ENCODE peak calls at places on chromosome 7, in seven cellular contexts. M, F, T, Q, P, K and Y are unnamed samples. For H3K4me1, the result is how much of the 10 kb centered on the place peaks cover.

GRCh38 chr7:22356010-22356854 is 722 bp downstream of the RAPGEF5 start:
- DNase-seq in M (no peak), F (no peak), T (no peak), Q (peak), P (no peak), K (no peak), Y (peak)

GRCh38 chr7:78675511-78675910 is 778.0 kb downstream of the MAGI2 start:
- DNase-seq in M (no peak), F (no peak), T (no peak), Q (no peak), P (no peak), K (peak), Y (no peak)

GRCh38 chr7:154729056-154729455 is 273.9 kb downstream of the PAXIP1 start:
- DNase-seq in M (no peak), F (no peak), T (no peak), Q (no peak), P (no peak), K (no peak), Y (no peak)

GRCh38 chr7:44080118-44080517 is 2.2 kb downstream of the POLM start:
- DNase-seq in M (no peak), F (no peak), T (no peak), Q (no peak), P (no peak), K (no peak), Y (no peak)

GRCh38 chr7:918441-919113 is 35.9 kb downstream of the ADAP1 start:
- DNase-seq in M (no peak), F (no peak), T (no peak), Q (peak), P (no peak), K (no peak), Y (peak)

GRCh38 chr7:114414151-114415053 is at the start of gene FOXP2:
- DNase-seq in M (no peak), F (peak), T (no peak), Q (no peak), P (no peak), K (peak), Y (no peak)

GRCh38 chr7:12524794-12525386 is 45.6 kb upstream of the SCIN start:
- DNase-seq in M (no peak), F (no peak), T (peak), Q (no peak), P (no peak), K (peak), Y (no peak)

GRCh38 chr7:51679358-51679757 is 362.7 kb upstream of the COBL start:
- DNase-seq in M (no peak), F (no peak), T (no peak), Q (no peak), P (no peak), K (no peak), Y (no peak)

GRCh38 chr7:154853727-154854095 is 149.2 kb downstream of the PAXIP1 start:
- DNase-seq in M (no peak), F (no peak), T (no peak), Q (no peak), P (no peak), K (no peak), Y (no peak)

GRCh38 chr7:44264221-44264956 is 61.0 kb downstream of the CAMK2B start:
- DNase-seq in M (no peak), F (no peak), T (no peak), Q (no peak), P (no peak), K (no peak), Y (peak)

GRCh38 chr7:74443591-74444365 is 9.9 kb upstream of the GTF2IRD1 start:
- DNase-seq in M (no peak), F (no peak), T (no peak), Q (no peak), P (no peak), K (no peak), Y (no peak)

GRCh38 chr7:101867265-101867664 is 49.8 kb downstream of the CUX1 start:
- DNase-seq in M (no peak), F (no peak), T (no peak), Q (no peak), P (no peak), K (no peak), Y (no peak)

GRCh38 chr7:63071920-63072319 is 926.7 kb upstream of the ZNF722 start:
- DNase-seq in M (no peak), F (no peak), T (no peak), Q (no peak), P (no peak), K (no peak), Y (no peak)

GRCh38 chr7:31336202-31337035 is 4.1 kb downstream of the NEUROD6 start:
- DNase-seq in M (no peak), F (no peak), T (no peak), Q (no peak), P (no peak), K (no peak), Y (no peak)

GRCh38 chr7:4771737-4772136 is 3.7 kb upstream of the AP5Z1 start:
- DNase-seq in M (no peak), F (no peak), T (no peak), Q (no peak), P (no peak), K (no peak), Y (no peak)

GRCh38 chr7:22601028-22601795 is 101.2 kb upstream of the STEAP1B start:
- DNase-seq in M (no peak), F (no peak), T (no peak), Q (no peak), P (no peak), K (no peak), Y (no peak)

GRCh38 chr7:2170576-2171521 is 61.9 kb downstream of the MAD1L1 start:
- DNase-seq in M (no peak), F (no peak), T (no peak), Q (no peak), P (no peak), K (no peak), Y (no peak)

GRCh38 chr7:47034180-47034579 is 547.7 kb downstream of the TNS3 start:
- DNase-seq in M (no peak), F (no peak), T (no peak), Q (no peak), P (no peak), K (no peak), Y (no peak)

GRCh38 chr7:33459340-33459751 is 330.0 kb downstream of the BBS9 start:
- DNase-seq in M (no peak), F (no peak), T (no peak), Q (no peak), P (no peak), K (peak), Y (no peak)

GRCh38 chr7:21767300-21767900 is 178.3 kb downstream of the CDCA7L start:
- DNase-seq in M (no peak), F (no peak), T (peak), Q (peak), P (no peak), K (peak), Y (no peak)

GRCh38 chr7:55521543-55522267 is 50.6 kb downstream of the VOPP1 start:
- DNase-seq in M (no peak), F (no peak), T (no peak), Q (peak), P (no peak), K (peak), Y (no peak)

GRCh38 chr7:119172043-119172442 is 947.5 kb downstream of the ANKRD7 start:
- DNase-seq in M (no peak), F (no peak), T (no peak), Q (no peak), P (no peak), K (no peak), Y (no peak)

GRCh38 chr7:32335107-32335506 is 155.1 kb downstream of the LSM5 start:
- DNase-seq in M (no peak), F (no peak), T (no peak), Q (no peak), P (no peak), K (peak), Y (no peak)

GRCh38 chr7:29336851-29337627 is 142.5 kb downstream of the CHN2 start:
- DNase-seq in M (no peak), F (no peak), T (no peak), Q (no peak), P (no peak), K (no peak), Y (no peak)

GRCh38 chr7:149195180-149196150 is at the start of gene ZNF282:
- DNase-seq in M (peak), F (peak), T (peak), Q (peak), P (peak), K (peak), Y (peak)
- H3K4me1 ChIP-seq in M (under half), F (under half), T (under half), Q (under half), P (under half), K (under half), Y (under half)

GRCh38 chr7:99390941-99391602 is 16.5 kb downstream of the ARPC1B start:
- DNase-seq in M (no peak), F (no peak), T (no peak), Q (no peak), P (no peak), K (no peak), Y (no peak)

GRCh38 chr7:99393363-99394187 is 14.8 kb downstream of the PDAP1 start:
- DNase-seq in M (no peak), F (no peak), T (no peak), Q (no peak), P (peak), K (no peak), Y (no peak)

GRCh38 chr7:99394188-99394502 is 14.3 kb downstream of the PDAP1 start:
- DNase-seq in M (no peak), F (no peak), T (no peak), Q (no peak), P (no peak), K (no peak), Y (no peak)

GRCh38 chr7:99392659-99393362 is 15.6 kb downstream of the PDAP1 start:
- DNase-seq in M (no peak), F (peak), T (no peak), Q (peak), P (peak), K (no peak), Y (peak)

DNA sequence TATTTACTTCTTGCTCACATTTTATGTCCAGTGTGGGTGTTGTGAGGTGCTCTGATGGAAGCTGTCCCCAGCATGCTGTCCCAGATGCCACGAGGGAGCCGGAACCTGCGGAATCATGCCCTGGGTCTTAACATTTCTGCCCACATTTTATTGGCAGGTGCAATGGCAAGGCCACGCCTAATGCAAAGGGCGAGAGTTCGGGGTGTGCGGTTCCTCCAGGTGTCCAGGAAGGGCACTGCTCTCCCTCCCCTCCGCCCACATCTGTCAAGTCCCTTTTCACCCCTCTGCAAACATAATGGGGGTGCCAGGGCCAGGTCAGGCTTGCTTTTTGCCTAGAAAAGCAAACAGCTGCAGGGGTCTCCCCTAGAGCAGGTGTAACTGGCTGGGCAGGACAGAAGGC is 16.4 kb downstream of the PDAP1 start:
- DNase-seq in M (no peak), F (no peak), T (no peak), Q (peak), P (no peak), K (no peak), Y (no peak)
- TF ChIP-seq POLR2A in M (peak), F (no peak), T (no peak), Q (no peak), P (no peak), K (no peak), Y (no peak)

GRCh38 chr7:150377116-150377979 is 1.8 kb upstream of the ZNF775 start:
- DNase-seq in M (no peak), F (no peak), T (no peak), Q (peak), P (no peak), K (no peak), Y (no peak)
- H3K4me3 ChIP-seq in M (no peak), F (no peak), T (no peak), Q (no peak), P (no peak), K (no peak), Y (no peak)

GRCh38 chr7:3591150-3591549 is 290.1 kb downstream of the SDK1 start:
- DNase-seq in M (no peak), F (no peak), T (no peak), Q (no peak), P (no peak), K (no peak), Y (no peak)

GRCh38 chr7:3591944-3592343 is 290.9 kb downstream of the SDK1 start:
- DNase-seq in M (no peak), F (no peak), T (no peak), Q (no peak), P (no peak), K (no peak), Y (no peak)

GRCh38 chr7:3588341-3588740 is 287.3 kb downstream of the SDK1 start:
- DNase-seq in M (no peak), F (no peak), T (no peak), Q (no peak), P (no peak), K (no peak), Y (no peak)

GRCh38 chr7:3592438-3593134 is 291.5 kb downstream of the SDK1 start:
- DNase-seq in M (no peak), F (no peak), T (no peak), Q (no peak), P (no peak), K (peak), Y (no peak)

GRCh38 chr7:3589756-3590155 is 288.7 kb downstream of the SDK1 start:
- DNase-seq in M (no peak), F (no peak), T (no peak), Q (no peak), P (no peak), K (no peak), Y (no peak)
- H3K4me1 ChIP-seq in M (under half), F (under half), T (under half), Q (under half), P (under half), K (under half), Y (under half)

GRCh38 chr7:105013283-105013817 is 655 bp upstream of the KMT2E start:
- DNase-seq in M (peak), F (peak), T (peak), Q (peak), P (peak), K (peak), Y (peak)

GRCh38 chr7:105011771-105012502 is 2.1 kb upstream of the KMT2E start:
- DNase-seq in M (no peak), F (no peak), T (no peak), Q (peak), P (peak), K (no peak), Y (no peak)

GRCh38 chr7:105010538-105011523 is 3.2 kb upstream of the KMT2E start:
- DNase-seq in M (no peak), F (no peak), T (no peak), Q (no peak), P (no peak), K (peak), Y (no peak)

GRCh38 chr7:105013818-105014724 is at the start of gene KMT2E:
- DNase-seq in M (peak), F (peak), T (peak), Q (peak), P (peak), K (peak), Y (peak)

DNA sequence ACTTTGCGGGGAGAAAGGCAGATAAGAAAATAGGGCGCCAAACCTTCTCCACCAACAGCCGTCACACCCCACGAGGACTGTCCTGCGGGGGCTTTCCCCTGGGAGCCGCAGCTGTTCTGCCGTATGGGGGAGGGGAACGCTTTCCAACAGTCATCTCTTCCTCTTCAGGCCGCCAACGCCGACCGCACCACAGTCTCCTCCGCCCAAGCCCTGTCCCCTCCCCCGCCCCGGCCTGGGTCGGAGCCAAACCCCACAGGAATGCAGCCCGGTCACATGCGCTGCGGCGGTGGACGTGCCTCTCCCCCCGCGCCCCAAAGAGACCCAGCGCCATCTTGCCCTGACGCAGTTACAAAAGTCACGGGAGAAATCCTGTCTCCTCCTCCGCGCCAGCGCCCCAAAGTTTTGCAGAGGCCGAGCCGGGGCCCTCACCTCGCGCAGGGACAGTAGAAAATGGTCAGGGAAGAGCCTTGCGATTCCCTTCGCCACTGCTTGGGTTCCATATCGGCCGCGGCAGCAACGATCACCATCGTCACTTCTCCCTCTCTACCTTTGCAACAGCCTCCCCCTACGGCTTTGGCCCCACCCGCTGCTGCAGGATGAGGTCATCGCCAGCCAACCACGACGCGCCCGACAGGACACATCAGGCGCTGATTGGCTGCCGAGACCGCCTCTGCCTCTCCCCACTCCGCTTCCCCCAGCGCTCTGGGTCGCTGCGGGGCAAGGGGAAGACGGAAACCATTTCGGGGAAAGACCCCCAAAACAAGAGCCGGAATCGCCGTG is 1.3 kb upstream of the KMT2E start:
- DNase-seq in M (peak), F (peak), T (peak), Q (peak), P (peak), K (peak), Y (peak)
- TF ChIP-seq POLR2A in M (peak), F (peak), T (peak), Q (no peak), P (peak), K (peak), Y (peak)